ENCODE peak calls at places on chromosomes 12 and 14, in nine cellular contexts. One of them, this sample, is unnamed.

GRCh38 chr14:106044949-106045596 is 518.7 kb downstream of the TMEM121 start:
- DNase-seq in mesenchymal stem cell: no peak
- DNase-seq in HepG2: peak; percentile 83
- DNase-seq in kidney epithelial cell: no peak
- DNase-seq in CD8-positive, alpha-beta memory T cell: peak; percentile 73
- DNase-seq in suprapubic skin: no peak
- DNase-seq in naive thymus-derived CD4-positive, alpha-beta T cell: peak; percentile 75
- DNase-seq in effector memory CD4-positive, alpha-beta T cell: peak; percentile 53
- DNase-seq in PC-3: no peak
- DNase-seq in this sample: no peak

GRCh38 chr12:70151993-70152392 is 91.2 kb upstream of the CNOT2 start:
- DNase-seq in PC-3: no peak
- DNase-seq in effector memory CD4-positive, alpha-beta T cell: no peak
- DNase-seq in kidney epithelial cell: no peak
- DNase-seq in naive thymus-derived CD4-positive, alpha-beta T cell: no peak
- DNase-seq in suprapubic skin: no peak
- DNase-seq in HepG2: no peak
- DNase-seq in mesenchymal stem cell: no peak
- DNase-seq in CD8-positive, alpha-beta memory T cell: no peak
- DNase-seq in this sample: no peak

GRCh38 chr14:73325630-73326299 is 88.5 kb downstream of the PAPLN start:
- DNase-seq in effector memory CD4-positive, alpha-beta T cell: no peak
- DNase-seq in suprapubic skin: no peak
- DNase-seq in naive thymus-derived CD4-positive, alpha-beta T cell: peak; percentile 42
- DNase-seq in kidney epithelial cell: no peak
- DNase-seq in HepG2: no peak
- DNase-seq in PC-3: no peak
- DNase-seq in CD8-positive, alpha-beta memory T cell: no peak
- DNase-seq in mesenchymal stem cell: no peak
- DNase-seq in this sample: no peak

GRCh38 chr12:92146497-92146828 is 817 bp upstream of the BTG1 start:
- DNase-seq in HepG2: no peak
- DNase-seq in effector memory CD4-positive, alpha-beta T cell: no peak
- DNase-seq in CD8-positive, alpha-beta memory T cell: no peak
- DNase-seq in kidney epithelial cell: no peak
- DNase-seq in naive thymus-derived CD4-positive, alpha-beta T cell: no peak
- DNase-seq in PC-3: no peak
- DNase-seq in suprapubic skin: no peak
- DNase-seq in mesenchymal stem cell: no peak
- DNase-seq in this sample: no peak

GRCh38 chr12:66693901-66694513 is 15.1 kb upstream of the GRIP1 start:
- DNase-seq in naive thymus-derived CD4-positive, alpha-beta T cell: peak; percentile 53
- DNase-seq in PC-3: peak; percentile 89
- DNase-seq in suprapubic skin: no peak
- DNase-seq in effector memory CD4-positive, alpha-beta T cell: no peak
- DNase-seq in CD8-positive, alpha-beta memory T cell: no peak
- DNase-seq in HepG2: peak; percentile 35
- DNase-seq in kidney epithelial cell: peak; percentile 44
- DNase-seq in mesenchymal stem cell: peak; percentile 71
- DNase-seq in this sample: no peak

GRCh38 chr12:1616233-1617066 is 12.6 kb upstream of the WNT5B start:
- DNase-seq in suprapubic skin: no peak
- DNase-seq in naive thymus-derived CD4-positive, alpha-beta T cell: no peak
- DNase-seq in HepG2: no peak
- DNase-seq in kidney epithelial cell: no peak
- DNase-seq in PC-3: no peak
- DNase-seq in CD8-positive, alpha-beta memory T cell: no peak
- DNase-seq in effector memory CD4-positive, alpha-beta T cell: no peak
- DNase-seq in mesenchymal stem cell: no peak
- DNase-seq in this sample: no peak

GRCh38 chr12:26268841-26269553 is 73.6 kb downstream of the SSPN start:
- DNase-seq in PC-3: no peak
- DNase-seq in kidney epithelial cell: no peak
- DNase-seq in CD8-positive, alpha-beta memory T cell: no peak
- DNase-seq in naive thymus-derived CD4-positive, alpha-beta T cell: no peak
- DNase-seq in mesenchymal stem cell: peak; percentile 21
- DNase-seq in effector memory CD4-positive, alpha-beta T cell: no peak
- DNase-seq in suprapubic skin: no peak
- DNase-seq in HepG2: peak; percentile 18
- DNase-seq in this sample: no peak

GRCh38 chr12:18943200-18943599 is 186.3 kb upstream of the PLEKHA5 start:
- DNase-seq in suprapubic skin: no peak
- DNase-seq in kidney epithelial cell: no peak
- DNase-seq in HepG2: no peak
- DNase-seq in PC-3: no peak
- DNase-seq in CD8-positive, alpha-beta memory T cell: no peak
- DNase-seq in mesenchymal stem cell: no peak
- DNase-seq in effector memory CD4-positive, alpha-beta T cell: no peak
- DNase-seq in naive thymus-derived CD4-positive, alpha-beta T cell: no peak
- DNase-seq in this sample: no peak

GRCh38 chr14:56156096-56156495 is 37.9 kb downstream of the PELI2 start:
- DNase-seq in suprapubic skin: no peak
- DNase-seq in kidney epithelial cell: no peak
- DNase-seq in PC-3: no peak
- DNase-seq in naive thymus-derived CD4-positive, alpha-beta T cell: no peak
- DNase-seq in mesenchymal stem cell: no peak
- DNase-seq in effector memory CD4-positive, alpha-beta T cell: no peak
- DNase-seq in CD8-positive, alpha-beta memory T cell: no peak
- DNase-seq in HepG2: no peak
- DNase-seq in this sample: no peak

GRCh38 chr14:99079061-99079727 is 192.8 kb downstream of the BCL11B start:
- DNase-seq in naive thymus-derived CD4-positive, alpha-beta T cell: no peak
- DNase-seq in HepG2: no peak
- DNase-seq in mesenchymal stem cell: no peak
- DNase-seq in PC-3: no peak
- DNase-seq in kidney epithelial cell: no peak
- DNase-seq in CD8-positive, alpha-beta memory T cell: no peak
- DNase-seq in effector memory CD4-positive, alpha-beta T cell: no peak
- DNase-seq in suprapubic skin: no peak
- DNase-seq in this sample: no peak

GRCh38 chr12:24113701-24114100 is 164.2 kb upstream of the SOX5 start:
- DNase-seq in mesenchymal stem cell: peak; percentile 26
- DNase-seq in kidney epithelial cell: no peak
- DNase-seq in suprapubic skin: no peak
- DNase-seq in CD8-positive, alpha-beta memory T cell: no peak
- DNase-seq in effector memory CD4-positive, alpha-beta T cell: no peak
- DNase-seq in HepG2: no peak
- DNase-seq in PC-3: no peak
- DNase-seq in naive thymus-derived CD4-positive, alpha-beta T cell: no peak
- DNase-seq in this sample: no peak

GRCh38 chr14:49857427-49858003 is 4.9 kb upstream of the NEMF start:
- DNase-seq in suprapubic skin: no peak
- DNase-seq in CD8-positive, alpha-beta memory T cell: no peak
- DNase-seq in HepG2: no peak
- DNase-seq in mesenchymal stem cell: no peak
- DNase-seq in PC-3: no peak
- DNase-seq in effector memory CD4-positive, alpha-beta T cell: no peak
- DNase-seq in naive thymus-derived CD4-positive, alpha-beta T cell: no peak
- DNase-seq in kidney epithelial cell: no peak
- DNase-seq in this sample: no peak

GRCh38 chr12:89524201-89525001 is at the start of gene GALNT4:
- DNase-seq in HepG2: peak; percentile 81
- DNase-seq in effector memory CD4-positive, alpha-beta T cell: peak; percentile 65
- DNase-seq in PC-3: peak; percentile 90
- DNase-seq in kidney epithelial cell: peak; percentile 44
- DNase-seq in CD8-positive, alpha-beta memory T cell: peak; percentile 71
- DNase-seq in naive thymus-derived CD4-positive, alpha-beta T cell: peak; percentile 74
- DNase-seq in mesenchymal stem cell: peak; percentile 92
- DNase-seq in suprapubic skin: peak; percentile 95
- DNase-seq in this sample: peak; percentile 85

GRCh38 chr14:53327716-53328115 is 174.6 kb upstream of the DDHD1 start:
- DNase-seq in naive thymus-derived CD4-positive, alpha-beta T cell: no peak
- DNase-seq in PC-3: peak; percentile 87
- DNase-seq in suprapubic skin: no peak
- DNase-seq in CD8-positive, alpha-beta memory T cell: no peak
- DNase-seq in effector memory CD4-positive, alpha-beta T cell: no peak
- DNase-seq in HepG2: no peak
- DNase-seq in kidney epithelial cell: peak; percentile 23
- DNase-seq in mesenchymal stem cell: peak; percentile 35
- DNase-seq in this sample: no peak

GRCh38 chr14:24241829-24242443 is 487 bp downstream of the TINF2 start:
- DNase-seq in mesenchymal stem cell: peak; percentile 97
- DNase-seq in naive thymus-derived CD4-positive, alpha-beta T cell: peak; percentile 98
- DNase-seq in effector memory CD4-positive, alpha-beta T cell: peak; percentile 89
- DNase-seq in CD8-positive, alpha-beta memory T cell: peak; percentile 92
- DNase-seq in HepG2: peak; percentile 97
- DNase-seq in PC-3: peak; percentile 95
- DNase-seq in kidney epithelial cell: no peak
- DNase-seq in suprapubic skin: peak; percentile 96
- DNase-seq in this sample: peak; percentile 96

GRCh38 chr12:131613678-131614077 is 97.2 kb upstream of the SFSWAP start:
- DNase-seq in HepG2: no peak
- DNase-seq in naive thymus-derived CD4-positive, alpha-beta T cell: no peak
- DNase-seq in CD8-positive, alpha-beta memory T cell: no peak
- DNase-seq in PC-3: no peak
- DNase-seq in effector memory CD4-positive, alpha-beta T cell: no peak
- DNase-seq in suprapubic skin: no peak
- DNase-seq in mesenchymal stem cell: no peak
- DNase-seq in kidney epithelial cell: no peak
- DNase-seq in this sample: no peak

GRCh38 chr12:131616316-131617098 is 94.4 kb upstream of the SFSWAP start:
- DNase-seq in PC-3: no peak
- DNase-seq in mesenchymal stem cell: no peak
- DNase-seq in HepG2: no peak
- DNase-seq in kidney epithelial cell: no peak
- DNase-seq in effector memory CD4-positive, alpha-beta T cell: no peak
- DNase-seq in naive thymus-derived CD4-positive, alpha-beta T cell: no peak
- DNase-seq in CD8-positive, alpha-beta memory T cell: no peak
- DNase-seq in suprapubic skin: no peak
- DNase-seq in this sample: no peak

GRCh38 chr12:131617179-131617578 is 93.7 kb upstream of the SFSWAP start:
- DNase-seq in mesenchymal stem cell: no peak
- DNase-seq in suprapubic skin: no peak
- DNase-seq in naive thymus-derived CD4-positive, alpha-beta T cell: no peak
- DNase-seq in PC-3: no peak
- DNase-seq in HepG2: no peak
- DNase-seq in effector memory CD4-positive, alpha-beta T cell: no peak
- DNase-seq in CD8-positive, alpha-beta memory T cell: no peak
- DNase-seq in kidney epithelial cell: no peak
- DNase-seq in this sample: no peak

GRCh38 chr12:131617596-131618302 is 93.1 kb upstream of the SFSWAP start:
- DNase-seq in PC-3: no peak
- DNase-seq in HepG2: no peak
- DNase-seq in CD8-positive, alpha-beta memory T cell: no peak
- DNase-seq in suprapubic skin: no peak
- DNase-seq in naive thymus-derived CD4-positive, alpha-beta T cell: no peak
- DNase-seq in kidney epithelial cell: no peak
- DNase-seq in effector memory CD4-positive, alpha-beta T cell: no peak
- DNase-seq in mesenchymal stem cell: no peak
- DNase-seq in this sample: no peak

DNA sequence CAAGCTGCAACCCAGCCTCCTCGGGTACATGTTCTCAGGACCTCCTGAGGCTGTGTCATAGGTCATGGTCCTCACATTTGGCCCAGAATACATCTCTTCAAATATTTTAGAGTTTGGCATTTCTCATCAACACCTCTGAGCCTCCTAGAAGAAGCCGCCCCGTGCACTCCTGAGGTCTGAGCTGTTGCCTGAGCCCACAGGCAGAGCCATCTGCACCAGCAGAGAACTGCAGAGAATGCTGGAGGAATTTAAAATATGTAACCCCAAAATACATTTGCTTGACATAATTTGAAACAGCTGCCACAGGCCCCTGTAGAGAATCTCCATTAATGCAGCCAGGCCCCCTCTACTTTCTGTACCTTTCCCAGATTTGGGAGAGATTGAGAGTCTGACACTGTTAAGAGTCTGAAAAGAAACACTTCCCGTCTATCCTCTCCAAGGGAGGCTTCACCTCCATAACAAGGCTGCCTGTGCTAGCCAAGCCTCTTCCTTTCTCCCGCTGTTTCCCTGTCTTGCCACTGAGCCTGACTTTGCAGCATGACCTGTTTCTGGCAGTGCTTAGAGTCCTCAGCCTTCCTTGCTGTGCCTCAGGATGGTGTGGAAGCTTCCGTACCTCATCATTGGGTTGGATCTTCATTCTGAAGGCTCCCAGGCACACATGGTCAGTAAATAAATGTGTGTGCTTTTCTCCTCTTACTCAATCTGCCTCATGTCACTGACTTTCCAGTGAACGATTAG is 95.4 kb upstream of the SFSWAP start:
- DNase-seq in kidney epithelial cell: no peak
- DNase-seq in suprapubic skin: no peak
- DNase-seq in naive thymus-derived CD4-positive, alpha-beta T cell: no peak
- DNase-seq in CD8-positive, alpha-beta memory T cell: no peak
- DNase-seq in mesenchymal stem cell: no peak
- DNase-seq in effector memory CD4-positive, alpha-beta T cell: no peak
- DNase-seq in HepG2: no peak
- DNase-seq in PC-3: no peak
- DNase-seq in this sample: no peak
- H3K4me3 ChIP-seq in kidney epithelial cell: no peak overlapping the region
- H3K4me3 ChIP-seq in suprapubic skin: no peak overlapping the region
- H3K4me3 ChIP-seq in naive thymus-derived CD4-positive, alpha-beta T cell: no peak overlapping the region
- H3K4me3 ChIP-seq in CD8-positive, alpha-beta memory T cell: no peak overlapping the region
- H3K4me3 ChIP-seq in mesenchymal stem cell: no peak overlapping the region
- H3K4me3 ChIP-seq in effector memory CD4-positive, alpha-beta T cell: no peak overlapping the region
- H3K4me3 ChIP-seq in HepG2: no peak overlapping the region
- H3K4me3 ChIP-seq in PC-3: no peak overlapping the region
- H3K4me3 ChIP-seq in this sample: no peak overlapping the region

GRCh38 chr12:68760806-68761441 is 14.9 kb downstream of the SLC35E3 start:
- DNase-seq in effector memory CD4-positive, alpha-beta T cell: no peak
- DNase-seq in kidney epithelial cell: no peak
- DNase-seq in HepG2: no peak
- DNase-seq in suprapubic skin: no peak
- DNase-seq in mesenchymal stem cell: no peak
- DNase-seq in CD8-positive, alpha-beta memory T cell: no peak
- DNase-seq in PC-3: no peak
- DNase-seq in naive thymus-derived CD4-positive, alpha-beta T cell: no peak
- DNase-seq in this sample: no peak
- H3K36me3 ChIP-seq in effector memory CD4-positive, alpha-beta T cell: peaks cover 5% of the 10 kb centered on the region
- H3K36me3 ChIP-seq in kidney epithelial cell: no peaks in the 10 kb centered on the region
- H3K36me3 ChIP-seq in HepG2: peaks cover 34% of the 10 kb centered on the region
- H3K36me3 ChIP-seq in suprapubic skin: peaks cover 52% of the 10 kb centered on the region
- H3K36me3 ChIP-seq in mesenchymal stem cell: peaks cover 9% of the 10 kb centered on the region
- H3K36me3 ChIP-seq in CD8-positive, alpha-beta memory T cell: no peaks in the 10 kb centered on the region
- H3K36me3 ChIP-seq in PC-3: no peaks in the 10 kb centered on the region
- H3K36me3 ChIP-seq in naive thymus-derived CD4-positive, alpha-beta T cell: no peaks in the 10 kb centered on the region
- H3K36me3 ChIP-seq in this sample: peaks cover 6% of the 10 kb centered on the region

GRCh38 chr12:132478845-132479244 is 11.1 kb upstream of the FBRSL1 start:
- DNase-seq in mesenchymal stem cell: no peak
- DNase-seq in suprapubic skin: no peak
- DNase-seq in effector memory CD4-positive, alpha-beta T cell: no peak
- DNase-seq in naive thymus-derived CD4-positive, alpha-beta T cell: no peak
- DNase-seq in kidney epithelial cell: no peak
- DNase-seq in CD8-positive, alpha-beta memory T cell: no peak
- DNase-seq in HepG2: no peak
- DNase-seq in PC-3: peak; percentile 55
- DNase-seq in this sample: no peak
- H3K27me3 ChIP-seq in mesenchymal stem cell: peaks cover 28% of the 10 kb centered on the region
- H3K27me3 ChIP-seq in suprapubic skin: peaks cover 37% of the 10 kb centered on the region
- H3K27me3 ChIP-seq in effector memory CD4-positive, alpha-beta T cell: no peaks in the 10 kb centered on the region
- H3K27me3 ChIP-seq in naive thymus-derived CD4-positive, alpha-beta T cell: no peaks in the 10 kb centered on the region
- H3K27me3 ChIP-seq in kidney epithelial cell: peaks cover 8% of the 10 kb centered on the region
- H3K27me3 ChIP-seq in CD8-positive, alpha-beta memory T cell: no peaks in the 10 kb centered on the region
- H3K27me3 ChIP-seq in HepG2: peaks cover 17% of the 10 kb centered on the region
- H3K27me3 ChIP-seq in PC-3: peaks cover 3% of the 10 kb centered on the region
- H3K27me3 ChIP-seq in this sample: no peaks in the 10 kb centered on the region

DNA sequence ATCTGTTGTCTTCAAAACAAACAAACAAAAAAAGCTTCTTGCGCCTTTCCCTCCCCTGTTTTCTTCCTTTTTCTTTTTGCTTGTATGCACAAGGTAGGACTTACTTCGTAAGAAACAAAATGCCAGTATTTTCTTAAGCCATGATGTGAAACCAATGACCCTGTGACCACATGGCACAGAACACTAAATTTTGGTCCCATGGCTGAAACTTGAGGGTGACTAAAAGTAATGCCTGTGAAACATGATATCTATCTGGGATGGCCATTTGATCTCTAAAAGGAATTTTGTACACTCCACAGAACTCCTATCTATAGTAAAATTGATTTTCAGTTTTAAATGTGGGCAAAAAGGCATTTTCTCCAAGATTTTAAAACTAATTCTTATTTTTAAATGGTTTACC is 63.6 kb downstream of the PAPOLA start:
- DNase-seq in mesenchymal stem cell: no peak
- DNase-seq in PC-3: no peak
- DNase-seq in kidney epithelial cell: no peak
- DNase-seq in CD8-positive, alpha-beta memory T cell: no peak
- DNase-seq in HepG2: no peak
- DNase-seq in effector memory CD4-positive, alpha-beta T cell: no peak
- DNase-seq in naive thymus-derived CD4-positive, alpha-beta T cell: no peak
- DNase-seq in suprapubic skin: no peak
- DNase-seq in this sample: no peak
- H3K4me3 ChIP-seq in mesenchymal stem cell: no peak overlapping the region
- H3K4me3 ChIP-seq in PC-3: no peak overlapping the region
- H3K4me3 ChIP-seq in kidney epithelial cell: no peak overlapping the region
- H3K4me3 ChIP-seq in CD8-positive, alpha-beta memory T cell: no peak overlapping the region
- H3K4me3 ChIP-seq in HepG2: no peak overlapping the region
- H3K4me3 ChIP-seq in effector memory CD4-positive, alpha-beta T cell: no peak overlapping the region
- H3K4me3 ChIP-seq in naive thymus-derived CD4-positive, alpha-beta T cell: no peak overlapping the region
- H3K4me3 ChIP-seq in suprapubic skin: no peak overlapping the region
- H3K4me3 ChIP-seq in this sample: no peak overlapping the region

This sample was measured in GM06990.